ENCODE peak calls at places on chromosomes 3 and 15, in four cellular contexts. M is cardiac muscle cell, C is coronary artery, U is fibroblast of lung. H is an unnamed sample.
A peak's percentile ranks its signal among the peaks of the same experiment; 100 is the strongest.

GRCh38 chr3:195004512-195005250 is 266.3 kb downstream of the XXYLT1 start:
- DNase-seq in C (peak; percentile 49), M (no peak), U (no peak), H (no peak)

GRCh38 chr15:92683511-92683834 is 27.9 kb upstream of the FAM174B start:
- DNase-seq in M (peak; percentile 55), U (peak; percentile 44), C (no peak), H (peak; percentile 49)

GRCh38 chr3:105827959-105828358 is 40.9 kb downstream of the CBLB start:
- DNase-seq in U (peak; percentile 93), C (no peak), M (no peak), H (no peak)

GRCh38 chr3:36648241-36649034 is 115.9 kb downstream of the DCLK3 start:
- DNase-seq in U (peak; percentile 86), C (no peak), M (no peak), H (no peak)

GRCh38 chr15:68372291-68372811 is 59.6 kb downstream of the ITGA11 start:
- DNase-seq in U (peak; percentile 33), C (peak; percentile 63), M (peak; percentile 35), H (peak; percentile 42)

GRCh38 chr15:33912326-33912725 is 56.0 kb upstream of the CHRM5 start:
- DNase-seq in U (no peak), M (no peak), C (no peak), H (no peak)

GRCh38 chr15:45425135-45425534 is 46.8 kb upstream of the GATM start:
- DNase-seq in M (no peak), U (no peak), C (no peak), H (no peak)

GRCh38 chr3:11807651-11808050 is 39.0 kb downstream of the TAMM41 start:
- DNase-seq in C (no peak), M (no peak), U (peak; percentile 20), H (no peak)

GRCh38 chr15:45386420-45386819 is 8.1 kb upstream of the GATM start:
- DNase-seq in M (peak; percentile 61), C (no peak), U (no peak), H (peak; percentile 89)

GRCh38 chr15:99447497-99448371 is 118.0 kb upstream of the MEF2A start:
- DNase-seq in C (peak; percentile 68), M (no peak), U (no peak), H (peak; percentile 7)

GRCh38 chr15:69298697-69299441 is at the start of gene PAQR5:
- DNase-seq in M (peak; percentile 55), C (no peak), U (no peak), H (peak; percentile 26)

GRCh38 chr15:79724312-79724711 is 172.5 kb downstream of the MTHFS start:
- DNase-seq in M (no peak), U (peak; percentile 8), C (no peak), H (no peak)

GRCh38 chr3:172622916-172623700 is 87.8 kb downstream of the NCEH1 start:
- DNase-seq in M (peak; percentile 50), U (peak; percentile 58), C (no peak), H (peak; percentile 51)

GRCh38 chr3:137616019-137616418 is 148.1 kb upstream of the SOX14 start:
- DNase-seq in M (no peak), U (no peak), C (no peak), H (no peak)

GRCh38 chr3:187828571-187829452 is 83.5 kb upstream of the BCL6 start:
- DNase-seq in M (no peak), U (no peak), C (no peak), H (no peak)

GRCh38 chr15:80317389-80318169 is 65.6 kb upstream of the CTXND1 start:
- DNase-seq in M (no peak), U (peak; percentile 96), C (no peak), H (no peak)

GRCh38 chr3:19948192-19948591 is 1.3 kb downstream of the RAB5A start:
- DNase-seq in C (no peak), M (no peak), U (no peak), H (no peak)

GRCh38 chr3:157499342-157499963 is 3.8 kb downstream of the VEPH1 start:
- DNase-seq in U (no peak), C (no peak), M (peak; percentile 86), H (peak; percentile 27)

GRCh38 chr3:111691293-111691909 is 96.3 kb upstream of the ZBED2 start:
- DNase-seq in C (no peak), U (peak; percentile 72), M (peak; percentile 51), H (no peak)

GRCh38 chr3:68220832-68221231 is 566.4 kb upstream of the SUCLG2 start:
- DNase-seq in M (no peak), U (no peak), C (no peak), H (no peak)

GRCh38 chr3:155079795-155080546 is at the start of gene MME:
- DNase-seq in M (peak; percentile 70), C (no peak), U (peak; percentile 63), H (peak; percentile 25)

GRCh38 chr15:48285329-48286214 is 45.7 kb upstream of the DUT start:
- DNase-seq in U (peak; percentile 94), C (no peak), M (peak; percentile 78), H (peak; percentile 80)

GRCh38 chr3:171352387-171352935 is 107.7 kb downstream of the TNIK start:
- DNase-seq in M (no peak), C (no peak), U (no peak), H (no peak)

GRCh38 chr3:45312836-45313493 is 75.4 kb upstream of the LARS2 start:
- DNase-seq in U (no peak), M (no peak), C (no peak), H (no peak)

GRCh38 chr15:74464216-74464615 is 3.3 kb upstream of the UBL7 start:
- DNase-seq in U (no peak), C (no peak), M (no peak), H (no peak)

GRCh38 chr3:82133070-82133606 is 371.7 kb upstream of the GBE1 start:
- DNase-seq in M (peak; percentile 80), C (no peak), U (peak; percentile 73), H (peak; percentile 73)

GRCh38 chr15:32824777-32825176 is 107.0 kb downstream of the GREM1 start:
- DNase-seq in C (no peak), U (peak; percentile 61), M (no peak), H (no peak)

GRCh38 chr15:65805019-65805738 is 13.1 kb upstream of the DENND4A start:
- DNase-seq in C (no peak), M (no peak), U (no peak), H (no peak)

GRCh38 chr15:64877435-64877834 is 34.3 kb upstream of the ANKDD1A start:
- DNase-seq in C (no peak), U (peak; percentile 42), M (no peak), H (peak; percentile 87)

GRCh38 chr3:122572940-122573412 is 4.5 kb upstream of the PARP15 start:
- DNase-seq in M (no peak), C (no peak), U (peak; percentile 74), H (no peak)

GRCh38 chr15:84582583-84583157 is 18.1 kb upstream of the ZSCAN2 start:
- DNase-seq in U (no peak), M (no peak), C (no peak), H (no peak)

DNA sequence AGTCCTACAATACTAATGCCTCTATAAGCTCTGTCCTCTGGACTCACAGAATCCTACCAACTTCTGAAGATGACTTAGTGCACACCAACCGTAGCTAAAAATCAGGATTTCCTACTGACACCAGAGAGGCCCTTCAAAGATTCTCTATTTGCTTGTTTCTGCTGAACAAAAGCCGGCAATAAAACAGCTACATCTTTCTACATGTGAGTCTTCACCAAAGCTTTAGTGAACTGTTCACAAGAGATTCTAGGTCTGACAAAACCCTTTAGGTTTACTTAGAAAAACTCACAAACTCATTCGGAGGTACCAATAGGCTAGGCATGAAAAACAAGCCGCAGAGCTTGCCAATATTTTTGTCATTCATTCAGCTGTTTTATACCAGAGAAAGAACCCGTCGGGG is 7.0 kb downstream of the SATB1 start:
- DNase-seq in M (no peak), C (no peak), U (no peak), H (no peak)
- H3K4me3 ChIP-seq in M (no peak overlapping the region), C (no peak overlapping the region), U (no peak overlapping the region), H (no peak overlapping the region)

GRCh38 chr3:50156991-50157493 is 1.9 kb downstream of the SEMA3F start:
- DNase-seq in M (no peak), C (no peak), U (peak; percentile 45), H (no peak)
- H3K4me3 ChIP-seq in M (peak overlapping the region; percentile 47), C (peak overlapping the region; percentile 82), U (peak overlapping the region; percentile 65), H (no peak overlapping the region)

GRCh38 chr3:179666436-179667035 is 13.7 kb downstream of the USP13 start:
- DNase-seq in U (peak; percentile 26), C (no peak), M (peak; percentile 41), H (peak; percentile 78)

GRCh38 chr3:179660872-179661271 is 8.0 kb downstream of the USP13 start:
- DNase-seq in M (no peak), C (no peak), U (no peak), H (no peak)

GRCh38 chr3:179666030-179666429 is 13.2 kb downstream of the USP13 start:
- DNase-seq in M (no peak), C (no peak), U (no peak), H (no peak)

GRCh38 chr3:179661777-179662176 is 8.9 kb downstream of the USP13 start:
- DNase-seq in C (no peak), M (no peak), U (no peak), H (no peak)

GRCh38 chr3:179663093-179663492 is 10.3 kb downstream of the USP13 start:
- DNase-seq in M (no peak), U (no peak), C (no peak), H (no peak)
- H3K4me3 ChIP-seq in M (no peak overlapping the region), U (no peak overlapping the region), C (no peak overlapping the region), H (no peak overlapping the region)

DNA sequence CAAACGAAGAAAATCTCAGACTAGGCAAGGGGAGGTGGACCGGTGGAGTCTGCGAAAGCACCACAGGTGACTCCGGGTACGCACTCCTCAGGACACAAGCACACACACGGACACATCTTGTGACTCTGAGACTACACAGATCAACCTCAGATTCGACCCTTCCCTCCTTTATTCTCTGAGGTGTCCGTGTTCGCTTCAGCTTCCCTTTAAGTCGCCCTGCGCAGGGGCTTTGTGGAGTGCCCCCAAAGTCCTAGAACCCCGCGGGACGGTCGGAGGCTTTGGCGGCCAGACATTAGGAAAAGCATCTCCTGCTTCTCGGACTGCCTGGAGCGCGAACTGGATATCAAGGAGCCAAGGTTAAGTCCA is 805 bp downstream of the DGKG start:
- DNase-seq in U (no peak), C (no peak), M (no peak), H (no peak)
- H3K4me3 ChIP-seq in U (no peak overlapping the region), C (peak overlapping the region; percentile 88), M (peak overlapping the region; percentile 38), H (peak overlapping the region; percentile 57)

GRCh38 chr15:42092666-42093445 is 1.5 kb downstream of the PLA2G4D start:
- DNase-seq in U (no peak), C (no peak), M (no peak), H (peak; percentile 59)

GRCh38 chr15:42090781-42091180 is 3.6 kb downstream of the PLA2G4D start:
- DNase-seq in U (no peak), M (no peak), C (no peak), H (no peak)

GRCh38 chr15:42090375-42090774 is 4.0 kb downstream of the PLA2G4D start:
- DNase-seq in C (no peak), U (no peak), M (no peak), H (no peak)

GRCh38 chr15:42093966-42094365 is 396 bp downstream of the PLA2G4D start:
- DNase-seq in M (no peak), U (no peak), C (no peak), H (no peak)

GRCh38 chr15:42091753-42092665 is 2.4 kb downstream of the PLA2G4D start:
- DNase-seq in U (no peak), M (no peak), C (no peak), H (no peak)
- H3K4me3 ChIP-seq in U (no peak overlapping the region), M (no peak overlapping the region), C (no peak overlapping the region), H (no peak overlapping the region)

DNA sequence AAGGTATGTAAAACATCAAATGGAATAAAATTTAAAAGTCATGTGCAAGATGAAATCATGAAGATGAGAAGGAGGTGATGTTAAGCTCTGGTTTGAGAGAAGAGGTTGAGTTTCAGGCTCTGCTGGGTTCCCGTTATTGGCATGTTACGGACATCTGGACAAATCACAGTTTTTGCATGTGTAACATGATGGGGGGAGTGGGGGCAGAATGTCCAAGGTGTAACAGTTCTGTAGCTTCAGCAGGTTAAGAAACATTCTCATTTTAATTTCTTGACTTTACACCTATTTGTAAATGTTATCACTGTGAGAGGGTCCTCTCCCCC is 17.2 kb downstream of the TRIM71 start:
- DNase-seq in C (no peak), M (no peak), U (no peak), H (no peak)
- H3K4me3 ChIP-seq in C (no peak overlapping the region), M (no peak overlapping the region), U (no peak overlapping the region), H (no peak overlapping the region)

H was measured in testis.